ENCODE peak calls at places on chromosomes 6 and 20, in four cellular contexts. I is lower lobe of right lung, V is tibial artery, Y is PC-9. Q is an unnamed sample.

GRCh38 chr20:59084041-59084841 is 41.7 kb upstream of the PRELID3B start:
- DNase-seq in V (no peak), Y (peak), I (no peak), Q (peak)

GRCh38 chr20:36613974-36614373 is 8.4 kb downstream of the RAB5IF start:
- DNase-seq in V (no peak), I (no peak), Y (peak), Q (no peak)

GRCh38 chr6:113576310-113576709 is 280.8 kb upstream of the MARCKS start:
- DNase-seq in Y (no peak), I (no peak), V (no peak), Q (no peak)

GRCh38 chr6:132400641-132401119 is 595 bp downstream of the MOXD1 start:
- DNase-seq in Y (no peak), I (no peak), V (no peak), Q (no peak)

GRCh38 chr20:32218156-32218900 is 10.6 kb downstream of the POFUT1 start:
- DNase-seq in I (no peak), Y (no peak), V (no peak), Q (no peak)

GRCh38 chr6:11615214-11615602 is 77.7 kb downstream of the TMEM170B start:
- DNase-seq in V (no peak), Y (peak), I (no peak), Q (no peak)

GRCh38 chr6:22657341-22657985 is 88.1 kb downstream of the HDGFL1 start:
- DNase-seq in Y (no peak), I (no peak), V (no peak), Q (no peak)

GRCh38 chr6:123604067-123604466 is 32.7 kb downstream of the TRDN start:
- DNase-seq in V (no peak), Y (no peak), I (no peak), Q (no peak)

GRCh38 chr20:3162080-3162611 is 2.5 kb upstream of the FASTKD5 start:
- DNase-seq in I (no peak), V (no peak), Y (no peak), Q (no peak)

GRCh38 chr6:28657756-28658465 is 132.2 kb downstream of the GPX5 start:
- DNase-seq in V (no peak), I (no peak), Y (peak), Q (peak)

GRCh38 chr6:1423578-1423977 is 34.2 kb downstream of the FOXF2 start:
- DNase-seq in V (no peak), Y (no peak), I (no peak), Q (no peak)

GRCh38 chr6:134003542-134003951 is 48.9 kb downstream of the SLC2A12 start:
- DNase-seq in V (no peak), Y (no peak), I (no peak), Q (no peak)

GRCh38 chr6:3333263-3333662 is 74.5 kb downstream of the PSMG4 start:
- DNase-seq in Y (no peak), I (no peak), V (no peak), Q (no peak)

GRCh38 chr6:105066233-105066632 is 109.3 kb downstream of the LIN28B start:
- DNase-seq in I (no peak), V (no peak), Y (no peak), Q (no peak)

GRCh38 chr6:79605061-79605460 is 26.1 kb upstream of the SH3BGRL2 start:
- DNase-seq in V (no peak), I (no peak), Y (no peak), Q (no peak)

GRCh38 chr6:17877196-17877889 is 110.1 kb downstream of the KIF13A start:
- DNase-seq in Y (peak), I (no peak), V (no peak), Q (no peak)

GRCh38 chr20:2065111-2065510 is 36.5 kb upstream of the STK35 start:
- DNase-seq in V (no peak), Y (no peak), I (no peak), Q (no peak)

GRCh38 chr20:60512436-60512835 is 554.2 kb downstream of the CDH26 start:
- DNase-seq in I (no peak), V (no peak), Y (no peak), Q (no peak)

GRCh38 chr20:52746190-52746589 is 226.0 kb upstream of the TSHZ2 start:
- DNase-seq in V (no peak), Y (no peak), I (no peak), Q (no peak)

GRCh38 chr6:150492941-150493340 is 106.7 kb upstream of the PLEKHG1 start:
- DNase-seq in Y (peak), I (no peak), V (no peak), Q (no peak)

GRCh38 chr6:37209461-37210205 is 39.7 kb downstream of the PIM1 start:
- DNase-seq in V (no peak), I (no peak), Y (no peak), Q (no peak)

GRCh38 chr6:37535701-37536461 is 36.2 kb upstream of the CCDC167 start:
- DNase-seq in I (no peak), V (no peak), Y (no peak), Q (no peak)

GRCh38 chr6:111803804-111804203 is 69.4 kb downstream of the FYN start:
- DNase-seq in Y (no peak), I (no peak), V (no peak), Q (no peak)

GRCh38 chr6:6737666-6738065 is 149.1 kb downstream of the LY86 start:
- DNase-seq in Y (no peak), I (no peak), V (no peak), Q (no peak)

GRCh38 chr20:17664025-17664638 is 17.9 kb downstream of the RRBP1 start:
- DNase-seq in I (no peak), Y (no peak), V (peak), Q (no peak)

GRCh38 chr6:8530775-8531435 is 95.6 kb upstream of the SLC35B3 start:
- DNase-seq in I (no peak), Y (no peak), V (no peak), Q (no peak)

GRCh38 chr6:136525586-136526195 is 24.5 kb downstream of the MAP7 start:
- DNase-seq in I (no peak), Y (no peak), V (no peak), Q (no peak)

GRCh38 chr6:141482773-141483172 is 650.0 kb upstream of the GJE1 start:
- DNase-seq in Y (no peak), I (no peak), V (no peak), Q (no peak)

GRCh38 chr20:1816384-1817381 is 78.5 kb upstream of the SIRPA start:
- DNase-seq in I (no peak), V (peak), Y (peak), Q (no peak)